ENCODE peak calls at places on chromosomes 13 and 19, in four cellular contexts. E, T, B and Y are unnamed samples.

GRCh38 chr13:99984463-99985242 is 3.1 kb downstream of the ZIC2 start:
- DNase-seq in E (no peak), T (no peak), B (no peak), Y (no peak)

GRCh38 chr13:29583073-29583785 is 12.3 kb downstream of the SLC7A1 start:
- DNase-seq in E (peak; percentile 91), T (no peak), B (peak; percentile 49), Y (peak; percentile 54)

GRCh38 chr13:69654392-69654791 is 453.2 kb upstream of the ATXN8OS start:
- DNase-seq in E (no peak), T (no peak), B (no peak), Y (no peak)

GRCh38 chr13:42747399-42747873 is 33.9 kb upstream of the FAM216B start:
- DNase-seq in E (peak; percentile 96), T (no peak), B (peak; percentile 99), Y (peak; percentile 30)

GRCh38 chr19:47247308-47247990 is 8.9 kb upstream of the CCDC9 start:
- DNase-seq in E (peak; percentile 56), T (peak; percentile 67), B (peak; percentile 74), Y (no peak)

GRCh38 chr19:46383171-46383815 is 30.1 kb downstream of the CCDC8 start:
- DNase-seq in E (no peak), T (no peak), B (no peak), Y (no peak)

GRCh38 chr19:1651061-1651547 is 1.3 kb downstream of the TCF3 start:
- DNase-seq in E (peak; percentile 21), T (no peak), B (no peak), Y (peak; percentile 13)

GRCh38 chr13:74129500-74130144 is 4.6 kb downstream of the KLF12 start:
- DNase-seq in E (peak; percentile 27), T (no peak), B (no peak), Y (no peak)

GRCh38 chr19:17720487-17720839 is 1.2 kb downstream of the MAP1S start:
- DNase-seq in E (no peak), T (no peak), B (no peak), Y (no peak)

GRCh38 chr13:76285463-76285862 is 600.7 kb downstream of the KCTD12 start:
- DNase-seq in E (no peak), T (no peak), B (no peak), Y (no peak)

GRCh38 chr19:4446801-4447200 is 10.8 kb downstream of the UBXN6 start:
- DNase-seq in E (no peak), T (no peak), B (no peak), Y (no peak)

GRCh38 chr13:40589285-40590109 is 76.9 kb downstream of the FOXO1 start:
- DNase-seq in E (peak; percentile 77), T (no peak), B (peak; percentile 76), Y (peak; percentile 74)

GRCh38 chr19:2254052-2254872 is 2.0 kb downstream of the JSRP1 start:
- DNase-seq in E (peak; percentile 40), T (no peak), B (no peak), Y (no peak)

GRCh38 chr13:40026174-40026585 is 370.7 kb downstream of the COG6 start:
- DNase-seq in E (peak; percentile 73), T (no peak), B (peak; percentile 26), Y (no peak)

GRCh38 chr13:79781829-79782540 is 301.0 kb downstream of the NDFIP2 start:
- DNase-seq in E (peak; percentile 73), T (no peak), B (no peak), Y (no peak)

DNA sequence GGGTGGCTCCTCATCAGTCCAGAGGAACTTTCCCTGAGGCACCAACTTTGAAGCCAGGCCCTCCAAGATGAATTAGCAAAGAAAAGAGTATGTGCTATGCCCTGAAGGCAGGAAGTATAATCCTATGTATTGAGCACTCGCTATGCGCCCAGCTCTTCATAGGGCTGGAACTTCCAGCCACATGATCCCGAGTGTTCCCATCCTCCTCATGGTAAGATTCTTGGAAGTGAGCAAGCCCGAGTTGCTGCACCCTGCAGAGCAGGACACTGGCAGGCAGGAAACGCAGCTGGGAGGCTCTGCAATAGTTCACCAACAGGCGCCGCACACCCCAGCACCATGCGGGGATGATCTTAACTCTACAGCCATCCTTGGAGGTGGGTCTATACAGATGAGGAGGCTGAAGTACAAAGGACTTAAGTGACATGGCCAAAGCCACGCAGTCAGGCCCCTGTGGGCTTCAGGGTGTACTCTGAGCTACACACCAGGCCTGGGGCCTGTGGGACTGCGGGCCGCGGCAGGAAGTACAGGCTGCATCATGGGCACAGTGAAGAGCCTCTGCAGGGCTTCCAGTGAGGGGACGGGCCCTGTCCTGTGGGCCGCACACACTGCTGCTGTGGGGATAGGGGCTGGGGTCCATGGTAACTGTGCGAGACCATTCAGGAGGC is 25.1 kb downstream of the C19orf47 start:
- DNase-seq in E (no peak), T (no peak), B (peak; percentile 25), Y (no peak)
- TF ChIP-seq CTCF in E (no peak), T (no peak), B (peak; percentile 16), Y (no peak)

DNA sequence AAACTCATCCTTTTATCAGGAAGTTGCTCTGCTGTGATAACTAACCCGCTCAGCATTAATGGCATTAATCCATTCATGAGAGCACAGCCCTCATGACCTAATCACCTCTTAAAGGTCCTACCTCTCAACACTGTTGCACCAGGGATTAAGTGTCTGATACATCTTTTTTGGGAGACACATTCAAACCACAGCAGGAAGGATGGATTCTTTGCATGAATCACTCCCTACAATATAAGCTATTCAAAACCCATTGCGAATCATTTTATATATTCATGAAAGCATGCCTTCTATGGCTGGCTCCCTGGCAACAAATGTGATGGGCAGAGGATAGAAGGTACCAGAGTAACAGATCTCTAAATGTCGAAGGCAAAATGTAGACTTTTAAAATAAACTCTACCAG is 27.6 kb downstream of the ARL11 start:
- DNase-seq in E (peak; percentile 11), T (no peak), B (no peak), Y (no peak)
- H3K27ac ChIP-seq in E (no peak overlapping the region), T (no peak overlapping the region), B (no peak overlapping the region), Y (no peak overlapping the region)

DNA sequence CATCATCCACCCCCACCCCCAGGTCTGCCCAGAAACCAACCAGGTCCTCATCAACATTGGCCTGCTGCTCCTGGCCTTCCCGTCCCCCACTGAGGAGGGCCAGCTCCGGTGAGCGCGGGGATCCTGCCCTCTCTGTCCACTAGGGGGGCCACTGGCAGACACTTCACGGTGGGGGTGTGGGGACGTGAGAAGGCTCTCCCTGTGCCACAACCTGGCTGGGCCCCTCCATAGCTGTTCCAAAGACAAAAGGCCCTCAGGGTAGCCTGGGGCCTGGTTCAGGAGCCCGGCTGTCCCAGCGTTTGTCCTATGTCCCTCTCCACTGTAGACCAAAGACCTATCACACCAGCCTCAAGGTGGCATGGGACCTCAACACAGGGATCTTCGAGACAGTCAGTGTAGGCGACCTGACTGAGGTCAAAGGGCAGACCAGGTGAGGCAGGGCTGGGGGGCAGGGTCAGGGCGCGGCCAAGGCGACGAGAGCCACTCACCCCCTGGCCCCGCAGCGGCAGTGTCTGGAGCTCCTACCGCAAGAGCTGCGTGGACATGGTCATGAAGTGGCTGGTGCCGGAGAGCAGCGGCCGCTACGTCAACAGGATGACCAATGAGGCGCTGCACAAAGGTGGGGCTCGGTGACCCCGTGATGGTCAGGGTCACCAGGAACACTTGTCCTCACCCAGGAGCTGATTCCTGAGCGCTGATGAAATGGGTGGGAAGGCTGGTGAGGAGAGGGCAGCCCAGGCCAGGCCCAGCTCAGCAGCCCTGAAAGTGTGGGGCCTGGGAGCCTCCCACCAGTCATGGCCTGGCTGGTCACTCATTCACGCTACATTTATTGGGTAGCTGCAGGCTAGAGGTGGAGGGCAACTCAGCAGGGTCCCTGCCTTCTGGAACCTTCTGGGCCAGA is 7.9 kb downstream of the DCAF15 start:
- DNase-seq in E (no peak), T (no peak), B (no peak), Y (no peak)
- TF ChIP-seq CTCF in E (no peak), T (no peak), B (peak; percentile 63), Y (no peak)

GRCh38 chr19:40920300-40921004 is 38.4 kb upstream of the CYP2A7 start:
- DNase-seq in E (no peak), T (no peak), B (no peak), Y (no peak)
- H3K27ac ChIP-seq in E (no peak overlapping the region), T (no peak overlapping the region), B (no peak overlapping the region), Y (no peak overlapping the region)

DNA sequence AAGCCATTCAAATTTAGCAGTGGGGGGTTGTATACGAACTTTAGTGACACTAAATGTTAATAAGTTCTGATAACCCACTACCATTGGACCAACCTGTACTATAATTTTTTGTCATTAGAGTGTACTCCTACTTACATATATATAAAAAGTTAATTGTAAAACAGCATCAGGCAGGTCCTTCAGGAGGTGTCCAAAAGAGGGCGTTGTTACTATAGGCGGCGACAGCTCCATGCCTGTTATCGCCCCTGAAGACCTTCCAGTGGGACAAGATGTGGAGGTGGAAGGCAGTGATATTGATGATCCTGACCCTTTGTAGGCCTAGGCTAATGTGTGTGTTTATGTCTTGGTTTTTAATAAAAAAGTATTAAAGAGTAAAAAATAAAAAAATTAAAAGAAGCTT is 27.5 kb downstream of the SPRYD7 start:
- DNase-seq in E (no peak), T (no peak), B (no peak), Y (no peak)
- TF ChIP-seq CTCF in E (no peak), T (no peak), B (peak; percentile 5), Y (no peak)

GRCh38 chr19:10468133-10468532 is 35.0 kb downstream of the KEAP1 start:
- DNase-seq in E (no peak), T (no peak), B (no peak), Y (no peak)

GRCh38 chr19:10462557-10462956 is 40.6 kb downstream of the KEAP1 start:
- DNase-seq in E (no peak), T (no peak), B (no peak), Y (no peak)

GRCh38 chr19:10461047-10461949 is 41.0 kb downstream of the PDE4A start:
- DNase-seq in E (peak; percentile 88), T (peak; percentile 90), B (peak; percentile 94), Y (peak; percentile 98)

GRCh38 chr19:10467104-10467706 is 36.0 kb downstream of the KEAP1 start:
- DNase-seq in E (no peak), T (no peak), B (no peak), Y (no peak)

DNA sequence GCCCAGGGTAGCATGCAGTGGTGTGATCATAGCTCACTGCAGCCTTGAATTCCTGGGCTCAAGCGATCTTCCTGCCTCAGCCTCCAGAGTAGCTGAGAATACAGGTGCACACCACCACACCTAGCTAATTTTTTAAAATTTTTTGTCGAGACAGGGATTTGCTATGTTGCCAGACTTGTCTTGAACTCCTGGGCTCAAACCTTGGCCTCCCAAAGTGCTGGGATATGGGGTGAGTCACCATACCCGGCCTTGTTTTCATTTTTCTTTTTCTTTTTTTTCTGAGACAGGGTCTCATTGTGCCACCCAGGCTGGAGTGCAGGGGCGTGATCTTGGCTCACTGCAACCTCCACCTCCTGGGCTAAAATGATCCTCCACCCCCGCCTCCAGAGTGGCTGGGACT is 38.7 kb downstream of the KEAP1 start:
- DNase-seq in E (no peak), T (no peak), B (no peak), Y (no peak)
- H3K27ac ChIP-seq in E (no peak overlapping the region), T (no peak overlapping the region), B (no peak overlapping the region), Y (no peak overlapping the region)